ENCODE peak calls at places on chromosomes 7 and 10, in four cellular contexts. D is K562, G is WTC11, R is HepG2. I is an unnamed sample.

GRCh38 chr7:1679966-1680730 is 10.1 kb downstream of the ELFN1 start:
- DNase-seq in G (no peak), D (no peak), R (no peak), I (no peak)

GRCh38 chr10:70920519-70920918 is 32.2 kb upstream of the PCBD1 start:
- DNase-seq in D (no peak), R (no peak), G (no peak), I (no peak)

GRCh38 chr10:112362833-112363232 is 11.1 kb upstream of the ACSL5 start:
- DNase-seq in D (no peak), G (no peak), R (no peak), I (no peak)

GRCh38 chr10:51629969-51630617 is 69.3 kb downstream of the CSTF2T start:
- DNase-seq in D (no peak), G (no peak), R (no peak), I (no peak)

GRCh38 chr7:13921062-13921461 is 68.4 kb downstream of the ETV1 start:
- DNase-seq in D (no peak), G (no peak), R (no peak), I (no peak)

GRCh38 chr7:113890326-113891030 is 28.3 kb downstream of the PPP1R3A start:
- DNase-seq in G (no peak), D (no peak), R (no peak), I (no peak)

GRCh38 chr10:102869290-102870198 is at the start of gene AS3MT:
- DNase-seq in R (peak), G (peak), D (no peak), I (peak)

GRCh38 chr7:152162287-152162686 is 136.8 kb downstream of the GALNT11 start:
- DNase-seq in R (no peak), D (no peak), G (no peak), I (no peak)

GRCh38 chr7:96970739-96971138 is 34.6 kb upstream of the DLX6 start:
- DNase-seq in R (peak), G (no peak), D (no peak), I (no peak)

GRCh38 chr7:133331861-133332260 is 79.0 kb downstream of the EXOC4 start:
- DNase-seq in D (no peak), G (no peak), R (no peak), I (no peak)

GRCh38 chr7:107046511-107047259 is 2.2 kb downstream of the PRKAR2B start:
- DNase-seq in R (no peak), G (no peak), D (no peak), I (no peak)

GRCh38 chr10:96338279-96338925 is 20.4 kb downstream of the OPALIN start:
- DNase-seq in G (no peak), D (no peak), R (no peak), I (no peak)

GRCh38 chr10:132641966-132642731 is 104.6 kb downstream of the INPP5A start:
- DNase-seq in D (no peak), R (no peak), G (no peak), I (no peak)

GRCh38 chr7:1312098-1313070 is 79.7 kb downstream of the UNCX start:
- DNase-seq in G (no peak), D (no peak), R (no peak), I (no peak)

GRCh38 chr7:158539711-158540146 is 47.9 kb downstream of the PTPRN2 start:
- DNase-seq in G (no peak), R (no peak), D (no peak), I (no peak)

GRCh38 chr10:93435061-93435491 is 47.1 kb downstream of the MYOF start:
- DNase-seq in G (no peak), D (no peak), R (no peak), I (no peak)

GRCh38 chr7:135411098-135411497 is 98.8 kb downstream of the CNOT4 start:
- DNase-seq in D (no peak), G (no peak), R (no peak), I (no peak)

GRCh38 chr10:58177362-58177947 is 90.2 kb downstream of the IPMK start:
- DNase-seq in R (peak), D (peak), G (no peak), I (peak)

GRCh38 chr10:109894516-109894915 is 28.8 kb downstream of the XPNPEP1 start:
- DNase-seq in G (no peak), D (no peak), R (no peak), I (no peak)

GRCh38 chr10:61752111-61753011 is 89.6 kb downstream of the CABCOCO1 start:
- DNase-seq in G (no peak), D (no peak), R (no peak), I (no peak)

GRCh38 chr7:134546903-134547737 is 1.8 kb upstream of the AKR1B15 start:
- DNase-seq in G (no peak), R (peak), D (no peak), I (peak)

GRCh38 chr7:37109853-37110252 is 338.8 kb downstream of the ELMO1 start:
- DNase-seq in R (peak), D (no peak), G (no peak), I (no peak)

GRCh38 chr10:79259834-79260233 is 87.4 kb upstream of the PPIF start:
- DNase-seq in G (no peak), D (no peak), R (no peak), I (no peak)

GRCh38 chr7:151243411-151244155 is 4.9 kb downstream of the SMARCD3 start:
- DNase-seq in D (no peak), R (no peak), G (no peak), I (no peak)

GRCh38 chr7:134165266-134165665 is 38.1 kb downstream of the LRGUK start:
- DNase-seq in R (no peak), D (no peak), G (no peak), I (no peak)

GRCh38 chr10:80260295-80261243 is 28.9 kb downstream of the MAT1A start:
- DNase-seq in R (peak), D (peak), G (peak), I (peak)

GRCh38 chr10:124676416-124677062 is 67.6 kb downstream of the FAM53B start:
- DNase-seq in G (no peak), D (no peak), R (no peak), I (no peak)

GRCh38 chr7:29332027-29332806 is 137.6 kb downstream of the CHN2 start:
- DNase-seq in R (no peak), G (no peak), D (no peak), I (no peak)

GRCh38 chr10:88754272-88754671 is 5.5 kb upstream of the LIPN start:
- DNase-seq in R (no peak), G (no peak), D (no peak), I (no peak)

GRCh38 chr7:123148813-123149212 is 51.0 kb downstream of the SLC13A1 start:
- DNase-seq in G (no peak), R (no peak), D (no peak), I (no peak)

GRCh38 chr7:101970047-101970585 is 152.7 kb downstream of the CUX1 start:
- DNase-seq in R (no peak), D (no peak), G (no peak), I (no peak)

GRCh38 chr7:96484091-96484490 is 162.2 kb upstream of the SLC25A13 start:
- DNase-seq in D (no peak), R (no peak), G (no peak), I (no peak)

GRCh38 chr7:127854383-127854782 is 176.9 kb downstream of the LRRC4 start:
- DNase-seq in D (no peak), R (no peak), G (no peak), I (no peak)

GRCh38 chr10:8463853-8464252 is 409.4 kb downstream of the GATA3 start:
- DNase-seq in R (no peak), G (no peak), D (no peak), I (no peak)

GRCh38 chr10:103637855-103638561 is 144.5 kb downstream of the NEURL1 start:
- DNase-seq in D (no peak), R (no peak), G (no peak), I (no peak)

GRCh38 chr10:120999868-121000267 is 148.7 kb downstream of the WDR11 start:
- DNase-seq in G (no peak), D (no peak), R (peak), I (no peak)

GRCh38 chr7:111827863-111828504 is 265.7 kb upstream of the IMMP2L start:
- DNase-seq in R (no peak), D (no peak), G (no peak), I (no peak)

GRCh38 chr7:23044581-23044980 is 30.7 kb upstream of the HYCC1 start:
- DNase-seq in G (no peak), D (no peak), R (no peak), I (peak)

GRCh38 chr7:23043441-23043840 is 29.5 kb upstream of the HYCC1 start:
- DNase-seq in D (peak), G (no peak), R (no peak), I (peak)
- TF ChIP-seq NR3C1 in D (no peak), G (no peak), R (no peak), I (no peak)

GRCh38 chr10:32054087-32054486 is 2.1 kb downstream of the KIF5B start:
- DNase-seq in D (no peak), R (peak), G (no peak), I (peak)
- TF ChIP-seq NR3C1 in D (no peak), R (no peak), G (no peak), I (no peak)

DNA sequence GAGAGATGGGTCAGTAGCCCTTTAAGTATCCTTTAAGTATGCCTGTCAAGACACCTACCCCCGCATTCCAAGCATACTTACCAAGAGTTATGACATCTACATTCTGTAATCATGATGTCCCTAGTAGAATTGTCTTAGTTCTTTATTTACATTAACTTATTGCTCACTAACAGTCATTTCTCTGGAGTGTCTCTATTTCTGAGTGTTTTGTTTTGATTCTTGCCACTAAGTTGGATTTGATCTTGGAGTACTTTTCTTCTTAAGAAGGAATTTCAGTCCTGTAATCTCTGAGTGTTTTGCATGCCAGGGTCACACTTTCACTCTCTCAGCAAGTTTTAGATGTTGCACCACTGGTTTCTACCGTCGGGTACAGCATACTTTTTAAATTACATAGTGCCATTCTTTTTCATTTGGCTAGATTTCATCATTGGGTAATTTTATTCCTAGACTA is 1053.9 kb downstream of the KCNMA1 start:
- DNase-seq in D (no peak), G (no peak), R (no peak), I (peak)
- TF ChIP-seq NR3C1 in D (no peak), G (no peak), R (no peak), I (no peak)

GRCh38 chr7:144866189-144866588 is 30.3 kb upstream of the TPK1 start:
- DNase-seq in R (no peak), G (no peak), D (no peak), I (no peak)

GRCh38 chr7:144863320-144863647 is 27.4 kb upstream of the TPK1 start:
- DNase-seq in R (no peak), G (no peak), D (no peak), I (no peak)

GRCh38 chr7:144857463-144857862 is 21.6 kb upstream of the TPK1 start:
- DNase-seq in R (no peak), G (no peak), D (no peak), I (no peak)

DNA sequence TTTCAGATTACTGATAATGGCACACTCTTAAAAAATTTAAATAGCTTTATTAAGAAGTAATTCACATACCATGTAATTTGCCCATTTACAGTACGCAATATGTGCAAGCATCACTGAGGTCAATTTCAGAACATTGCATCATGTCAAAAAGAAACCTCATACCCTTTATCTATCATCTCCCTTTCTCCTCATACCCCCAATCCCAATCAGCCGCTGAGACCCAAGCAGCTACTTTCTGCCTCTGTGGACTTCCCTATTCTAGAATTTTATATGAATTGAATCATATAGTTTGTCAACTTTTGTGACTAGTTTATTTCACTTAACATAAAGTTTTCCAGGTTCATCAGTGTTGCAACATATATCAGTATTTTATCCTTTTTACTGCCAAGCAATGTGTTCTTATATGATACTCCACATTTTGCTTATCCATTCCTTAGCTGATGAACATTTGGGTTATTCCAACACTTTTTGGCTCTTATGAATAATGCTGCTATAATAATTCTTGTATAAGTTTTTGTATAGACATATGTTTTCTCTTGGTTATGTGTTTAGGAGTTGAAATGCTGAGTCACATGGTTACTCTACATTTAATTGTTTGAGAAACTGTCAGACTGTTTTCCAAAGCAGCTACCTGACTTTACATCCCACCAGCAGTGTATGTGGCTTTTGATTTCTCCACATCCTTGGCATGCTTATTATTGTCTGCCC is 26.9 kb upstream of the TPK1 start:
- DNase-seq in G (no peak), D (no peak), R (no peak), I (no peak)
- TF ChIP-seq NR3C1 in G (no peak), D (no peak), R (no peak), I (no peak)

GRCh38 chr10:12337407-12337806 is 11.9 kb upstream of the CAMK1D start:
- DNase-seq in D (no peak), R (no peak), G (no peak), I (no peak)

GRCh38 chr10:12340371-12340770 is 9.0 kb upstream of the CAMK1D start:
- DNase-seq in D (no peak), R (no peak), G (no peak), I (no peak)

GRCh38 chr10:12338981-12339380 is 10.4 kb upstream of the CAMK1D start:
- DNase-seq in R (no peak), D (no peak), G (no peak), I (no peak)

GRCh38 chr10:12340937-12341336 is 8.4 kb upstream of the CAMK1D start:
- DNase-seq in G (no peak), R (no peak), D (no peak), I (no peak)

GRCh38 chr10:12337973-12338372 is 11.4 kb upstream of the CAMK1D start:
- DNase-seq in D (no peak), R (no peak), G (no peak), I (no peak)
- TF ChIP-seq NR3C1 in D (no peak), R (no peak), G (no peak), I (no peak)

DNA sequence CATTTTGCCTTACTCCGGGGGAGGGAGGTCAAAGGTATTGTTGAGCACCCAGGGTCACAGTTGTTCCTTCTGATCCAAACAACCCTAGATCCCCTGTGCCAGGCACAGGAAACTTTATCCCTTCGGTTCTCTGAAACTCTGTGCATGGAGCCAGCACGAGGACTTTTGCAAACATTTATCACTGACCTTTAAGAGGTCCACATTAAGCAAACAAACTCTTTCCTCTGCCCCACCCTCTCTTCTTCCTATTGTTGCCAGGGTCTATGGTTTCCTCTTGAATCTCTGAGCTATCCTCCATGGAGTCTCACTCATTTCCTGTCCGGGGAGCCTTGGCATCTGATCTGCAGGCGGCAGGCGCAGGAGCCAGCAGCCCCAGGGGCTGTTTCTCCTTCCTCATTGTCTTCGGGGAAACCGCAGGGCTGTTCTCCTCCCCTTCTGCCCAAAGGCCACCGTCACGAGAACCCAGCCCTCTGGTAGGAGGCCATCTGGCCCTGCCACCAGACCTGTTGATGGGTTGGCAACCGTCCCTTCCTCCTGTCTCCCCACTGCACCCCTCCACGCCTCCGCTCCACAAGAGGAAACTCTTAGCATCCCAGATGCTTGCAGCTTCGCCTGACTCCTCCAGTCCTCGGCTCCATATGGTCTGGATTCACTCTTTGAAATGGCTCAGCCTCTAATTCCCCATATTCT is 327.3 kb upstream of the NRP1 start:
- DNase-seq in R (peak), G (no peak), D (no peak), I (peak)
- TF ChIP-seq NR3C1 in R (no peak), G (no peak), D (no peak), I (no peak)

GRCh38 chr10:25075825-25076224 is 59.4 kb downstream of the THNSL1 start:
- DNase-seq in D (no peak), G (no peak), R (no peak), I (no peak)

GRCh38 chr10:25080880-25081581 is 64.6 kb downstream of the THNSL1 start:
- DNase-seq in D (peak), G (peak), R (peak), I (peak)

GRCh38 chr10:25076501-25077197 is 60.2 kb downstream of the THNSL1 start:
- DNase-seq in G (no peak), R (no peak), D (peak), I (no peak)

GRCh38 chr10:25082276-25083204 is 66.1 kb downstream of the THNSL1 start:
- DNase-seq in D (no peak), G (no peak), R (peak), I (no peak)

DNA sequence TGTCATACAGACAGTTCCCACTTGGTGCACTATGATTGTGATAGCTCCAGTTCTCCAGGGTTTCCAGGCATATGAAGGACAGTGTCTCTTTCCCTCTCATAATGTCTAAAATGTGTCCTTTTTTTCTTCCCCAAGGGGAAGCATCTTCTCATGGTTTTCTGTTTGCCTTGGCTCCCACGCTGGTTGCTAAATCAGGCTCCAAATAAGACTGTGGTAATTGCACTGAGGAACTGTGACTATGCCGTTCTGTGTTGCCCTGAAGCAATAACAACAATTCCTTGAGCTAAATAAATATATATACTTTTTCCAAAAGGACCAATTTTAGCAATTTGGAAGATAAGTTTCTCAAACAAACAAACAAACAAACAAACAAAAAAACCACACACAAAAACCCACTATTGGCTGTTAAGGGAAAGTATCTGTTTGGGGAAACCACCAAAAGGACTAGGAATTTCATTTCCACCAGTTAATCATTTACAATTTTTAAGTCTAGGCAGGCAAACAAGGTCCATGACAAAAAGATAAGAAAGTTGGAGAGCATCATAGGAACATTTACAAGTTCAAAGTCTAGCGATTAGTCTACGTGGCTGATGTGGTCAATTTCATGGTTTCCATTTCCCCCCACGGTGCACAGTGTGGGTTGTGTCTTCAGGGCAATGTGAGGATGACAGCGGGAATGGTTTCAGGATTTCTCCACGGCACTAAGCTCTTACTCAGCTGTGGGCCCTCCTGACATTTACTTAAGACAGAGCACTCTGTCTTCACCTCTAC is 62.4 kb downstream of the THNSL1 start:
- DNase-seq in D (no peak), R (peak), G (no peak), I (no peak)
- TF ChIP-seq NR3C1 in D (no peak), R (no peak), G (no peak), I (no peak)

DNA sequence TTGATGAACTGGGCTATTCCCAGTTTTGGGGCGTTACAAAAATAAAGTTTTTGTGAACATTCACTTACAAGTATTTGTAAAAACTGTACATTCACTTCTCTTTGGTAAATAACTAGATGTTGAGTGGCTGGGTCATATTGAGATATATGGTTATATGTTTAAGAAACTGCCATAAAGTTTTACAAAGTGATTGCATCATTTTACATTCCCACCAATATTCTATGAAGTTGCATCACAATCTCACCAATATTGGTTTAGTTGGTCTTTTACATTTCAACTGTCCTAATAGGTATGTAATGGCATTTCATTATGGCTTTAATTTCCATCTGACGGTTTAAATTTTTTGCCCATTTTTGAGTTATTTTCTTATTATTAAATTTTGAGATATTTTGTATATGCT is 251.7 kb upstream of the GNAI1 start:
- DNase-seq in R (no peak), G (no peak), D (no peak), I (no peak)
- TF ChIP-seq NR3C1 in R (no peak), G (no peak), D (no peak), I (no peak)

I was measured in A549.